ENCODE peak calls at places on chromosomes 1 and 21, in nine cellular contexts. O is HT-29; X is aorta; V is CD4-positive, alpha-beta T cell; F is epithelial cell of prostate; K is WTC11; N is activated naive CD4-positive, alpha-beta T cell; H is NB4; Z is hepatic stellate cell. Y is an unnamed sample.

GRCh38 chr1:198763298-198763714 is 124.5 kb downstream of the PTPRC start:
- DNase-seq in O (peak), X (no peak), V (no peak), F (peak), K (no peak), N (no peak), H (peak), Z (no peak), Y (peak)

GRCh38 chr1:11525516-11525915 is 46.6 kb downstream of the DISP3 start:
- DNase-seq in O (no peak), X (no peak), V (no peak), F (no peak), K (peak), N (no peak), H (no peak), Z (no peak), Y (no peak)

GRCh38 chr1:1614204-1614953 is 921 bp upstream of the MIB2 start:
- DNase-seq in O (peak), X (peak), V (peak), F (peak), K (peak), N (no peak), H (peak), Z (no peak), Y (peak)

GRCh38 chr1:225651872-225652725 is 824 bp downstream of the ENAH start:
- DNase-seq in O (peak), X (peak), V (no peak), F (no peak), K (peak), N (no peak), H (peak), Z (no peak), Y (peak)

GRCh38 chr1:168628807-168629206 is 52.4 kb downstream of the XCL1 start:
- DNase-seq in O (no peak), X (no peak), V (no peak), F (peak), K (no peak), N (no peak), H (no peak), Z (no peak), Y (no peak)

GRCh38 chr1:157993179-157994080 is at the start of gene KIRREL1:
- DNase-seq in O (peak), X (peak), V (no peak), F (no peak), K (peak), N (no peak), H (peak), Z (peak), Y (no peak)

GRCh38 chr1:156749429-156750118 is 1.9 kb downstream of the HDGF start:
- DNase-seq in O (peak), X (peak), V (no peak), F (no peak), K (no peak), N (no peak), H (peak), Z (no peak), Y (no peak)

GRCh38 chr1:83882906-83883305 is 116.0 kb downstream of the TTLL7 start:
- DNase-seq in O (peak), X (no peak), V (no peak), F (peak), K (peak), N (no peak), H (peak), Z (no peak), Y (no peak)

GRCh38 chr1:64983110-64983509 is 16.8 kb upstream of the JAK1 start:
- DNase-seq in O (no peak), X (peak), V (no peak), F (peak), K (no peak), N (no peak), H (no peak), Z (peak), Y (no peak)

GRCh38 chr1:1349256-1350012 is at the start of gene DVL1:
- DNase-seq in O (no peak), X (peak), V (peak), F (no peak), K (peak), N (peak), H (peak), Z (peak), Y (peak)

GRCh38 chr1:31875636-31876236 is 59.9 kb upstream of the SPOCD1 start:
- DNase-seq in O (peak), X (no peak), V (no peak), F (no peak), K (no peak), N (no peak), H (no peak), Z (no peak), Y (no peak)

GRCh38 chr21:20311388-20311787 is 686.8 kb upstream of the NCAM2 start:
- DNase-seq in O (no peak), X (no peak), V (no peak), F (no peak), K (no peak), N (no peak), H (peak), Z (no peak), Y (no peak)

GRCh38 chr1:53957231-53957818 is 11.2 kb downstream of the LRRC42 start:
- DNase-seq in O (peak), X (no peak), V (no peak), F (no peak), K (no peak), N (no peak), H (no peak), Z (peak), Y (no peak)

GRCh38 chr1:88731475-88731874 is 47.4 kb downstream of the PKN2 start:
- DNase-seq in O (no peak), X (no peak), V (no peak), F (no peak), K (no peak), N (no peak), H (no peak), Z (peak), Y (peak)

GRCh38 chr1:26049531-26050254 is 3.8 kb upstream of the SLC30A2 start:
- DNase-seq in O (peak), X (no peak), V (no peak), F (no peak), K (no peak), N (no peak), H (no peak), Z (no peak), Y (no peak)

GRCh38 chr1:247079141-247079874 is 697 bp upstream of the ZNF670 start:
- DNase-seq in O (no peak), X (no peak), V (no peak), F (no peak), K (no peak), N (no peak), H (peak), Z (no peak), Y (peak)

GRCh38 chr1:159936284-159936904 is 9.0 kb downstream of the IGSF9 start:
- DNase-seq in O (peak), X (peak), V (peak), F (no peak), K (peak), N (peak), H (peak), Z (peak), Y (no peak)

Y was measured in globus pallidus.